ENCODE peak calls at places on chromosomes 5 and 9, in nine cellular contexts. Z is MM.1S, T is cardiac muscle cell, W is right atrium auricular region, S is NB4, E is GM13976, F is lower leg skin, B is sigmoid colon, A is PC-9. U is an unnamed sample.

GRCh38 chr5:26894719-26895263 is 143.6 kb downstream of the CDH9 start:
- DNase-seq in F (no peak), Z (no peak), T (peak), B (no peak), E (no peak), W (no peak), S (no peak), A (no peak), U (no peak)

GRCh38 chr5:172407241-172407691 is 47.1 kb downstream of the SH3PXD2B start:
- DNase-seq in A (no peak), T (peak), B (peak), F (no peak), Z (no peak), S (no peak), E (no peak), W (no peak), U (no peak)

GRCh38 chr9:93301911-93302525 is 118.1 kb downstream of the WNK2 start:
- DNase-seq in B (peak), F (peak), Z (no peak), A (no peak), W (no peak), S (peak), T (no peak), E (peak), U (no peak)

GRCh38 chr9:18075253-18075977 is 398.5 kb upstream of the ADAMTSL1 start:
- DNase-seq in A (no peak), E (no peak), Z (no peak), S (no peak), F (no peak), T (no peak), W (no peak), B (no peak), U (no peak)

GRCh38 chr5:105956456-105957177 is 1714.1 kb downstream of the EFNA5 start:
- DNase-seq in B (no peak), T (peak), F (no peak), E (no peak), S (peak), A (no peak), Z (no peak), W (no peak), U (no peak)

GRCh38 chr9:123356851-123357747 is 1.1 kb downstream of the CRB2 start:
- DNase-seq in E (no peak), B (no peak), S (no peak), F (no peak), T (no peak), A (no peak), W (no peak), Z (no peak), U (no peak)

GRCh38 chr9:95854386-95855015 is 21.0 kb upstream of the ERCC6L2 start:
- DNase-seq in T (peak), S (no peak), Z (no peak), W (no peak), F (no peak), A (peak), E (no peak), B (no peak), U (no peak)

GRCh38 chr5:74186351-74187315 is 453.9 kb downstream of the ENC1 start:
- DNase-seq in F (no peak), W (no peak), E (no peak), A (no peak), Z (no peak), B (no peak), T (no peak), S (no peak), U (no peak)

GRCh38 chr5:76325876-76326491 is 77.1 kb upstream of the IQGAP2 start:
- DNase-seq in B (no peak), A (no peak), W (no peak), E (no peak), F (no peak), S (no peak), T (no peak), Z (peak), U (no peak)

GRCh38 chr9:87601175-87601574 is 103.5 kb downstream of the DAPK1 start:
- DNase-seq in W (no peak), Z (no peak), E (no peak), F (no peak), T (no peak), S (peak), B (peak), A (peak), U (peak)

GRCh38 chr9:129338701-129339445 is 160.8 kb upstream of the IER5L start:
- DNase-seq in A (no peak), F (no peak), S (no peak), E (no peak), B (no peak), Z (no peak), W (no peak), T (peak), U (no peak)

GRCh38 chr5:173245319-173246134 is 10.5 kb upstream of the NKX2-5 start:
- DNase-seq in S (no peak), W (no peak), E (peak), T (no peak), A (no peak), B (no peak), F (no peak), Z (no peak), U (no peak)

GRCh38 chr9:94861589-94862241 is 135.2 kb downstream of the AOPEP start:
- DNase-seq in W (no peak), S (peak), Z (peak), F (no peak), T (peak), A (peak), B (no peak), E (no peak), U (no peak)

GRCh38 chr9:135447126-135447525 is 32.5 kb upstream of the PPP1R26 start:
- DNase-seq in Z (no peak), T (no peak), S (no peak), A (no peak), B (no peak), W (no peak), F (no peak), E (no peak), U (no peak)

GRCh38 chr5:56490971-56491468 is 257.9 kb upstream of the ANKRD55 start:
- DNase-seq in E (no peak), Z (no peak), S (peak), W (no peak), A (peak), B (no peak), T (peak), F (no peak), U (no peak)

GRCh38 chr5:14685757-14686156 is 21.2 kb downstream of the OTULIN start:
- DNase-seq in S (peak), Z (peak), T (peak), E (peak), W (no peak), B (no peak), A (peak), F (no peak), U (no peak)

GRCh38 chr5:143229426-143229895 is 174.0 kb downstream of the NR3C1 start:
- DNase-seq in B (peak), F (peak), W (no peak), A (no peak), E (no peak), S (peak), Z (peak), T (no peak), U (no peak)

GRCh38 chr5:120788481-120788880 is 324.4 kb downstream of the PRR16 start:
- DNase-seq in B (no peak), Z (no peak), T (no peak), A (no peak), W (no peak), F (no peak), S (no peak), E (no peak), U (no peak)

GRCh38 chr5:174581483-174581882 is 142.9 kb upstream of the MSX2 start:
- DNase-seq in T (peak), B (no peak), Z (no peak), F (no peak), S (peak), A (no peak), W (no peak), E (no peak), U (no peak)

GRCh38 chr9:119736478-119737454 is 367.5 kb upstream of the BRINP1 start:
- DNase-seq in T (no peak), Z (no peak), S (no peak), W (no peak), F (no peak), B (no peak), E (peak), A (no peak), U (no peak)

GRCh38 chr9:80501635-80502034 is 929.9 kb downstream of the TLE4 start:
- DNase-seq in F (no peak), Z (no peak), B (no peak), A (no peak), E (no peak), T (peak), S (no peak), W (no peak), U (no peak)

GRCh38 chr9:80496901-80497565 is 925.3 kb downstream of the TLE4 start:
- DNase-seq in F (no peak), E (no peak), Z (no peak), S (no peak), W (no peak), B (no peak), T (no peak), A (no peak), U (no peak)

GRCh38 chr9:80498165-80498564 is 926.4 kb downstream of the TLE4 start:
- DNase-seq in E (no peak), T (no peak), S (no peak), F (no peak), Z (no peak), A (no peak), W (no peak), B (no peak), U (no peak)

GRCh38 chr9:80503692-80504400 is 932.1 kb downstream of the TLE4 start:
- DNase-seq in S (no peak), W (no peak), B (no peak), Z (no peak), E (no peak), T (peak), A (no peak), F (no peak), U (no peak)

DNA sequence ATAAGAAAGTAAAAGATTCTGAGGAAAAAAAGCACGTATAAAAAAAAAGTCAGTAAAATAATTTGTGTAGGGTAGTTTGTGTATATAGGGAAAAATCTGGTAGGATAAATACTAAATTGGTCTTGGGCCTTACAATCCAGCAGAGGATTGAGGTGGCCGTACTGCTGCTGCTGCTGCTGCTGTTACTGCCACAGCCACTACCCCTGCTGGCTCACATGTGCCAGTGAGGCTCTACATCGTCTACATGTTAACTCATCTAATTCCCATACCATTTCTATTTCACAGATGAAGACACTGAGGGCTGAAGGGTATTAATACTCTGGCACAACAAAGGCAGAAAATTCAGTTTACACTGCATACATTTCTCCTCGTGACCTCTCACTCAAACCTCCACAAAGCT is 928.5 kb downstream of the TLE4 start:
- DNase-seq in A (no peak), T (no peak), B (no peak), Z (no peak), E (no peak), F (no peak), S (no peak), W (no peak), U (no peak)
- TF ChIP-seq CTCF in A (no peak), T (no peak), B (no peak), Z (no peak), E (no peak), F (no peak), S (no peak), W (no peak), U (no peak)

GRCh38 chr5:16585028-16585667 is 31.6 kb downstream of the RETREG1 start:
- DNase-seq in E (no peak), A (no peak), B (no peak), T (no peak), F (no peak), Z (no peak), S (no peak), W (peak), U (no peak)
- TF ChIP-seq CTCF in E (peak), A (peak), B (peak), T (peak), F (no peak), Z (peak), S (peak), W (peak), U (peak)

DNA sequence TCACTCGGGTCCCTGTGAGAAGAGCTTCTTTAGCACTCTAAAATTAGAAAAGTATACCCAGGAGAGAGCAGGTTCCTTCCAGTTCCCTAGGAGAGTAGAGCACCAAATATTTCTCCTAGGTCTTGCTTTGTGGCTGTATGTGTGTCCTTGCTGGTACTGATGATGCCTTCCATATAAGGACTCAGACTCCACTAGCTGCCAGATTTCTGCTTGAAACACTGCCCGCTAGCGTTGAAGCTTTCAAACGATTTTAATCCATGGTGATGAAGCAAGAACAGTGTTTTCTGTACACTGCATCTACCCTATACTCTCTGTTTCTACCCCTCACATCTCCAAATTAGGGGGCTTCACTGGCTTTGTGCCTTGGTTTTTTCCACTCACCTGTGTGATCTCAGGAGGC is 2.4 kb upstream of the SMC2 start:
- DNase-seq in B (peak), E (peak), S (peak), A (no peak), F (no peak), W (peak), Z (no peak), T (peak), U (peak)
- TF ChIP-seq CTCF in B (no peak), E (peak), S (no peak), A (no peak), F (no peak), W (peak), Z (no peak), T (peak), U (peak)

DNA sequence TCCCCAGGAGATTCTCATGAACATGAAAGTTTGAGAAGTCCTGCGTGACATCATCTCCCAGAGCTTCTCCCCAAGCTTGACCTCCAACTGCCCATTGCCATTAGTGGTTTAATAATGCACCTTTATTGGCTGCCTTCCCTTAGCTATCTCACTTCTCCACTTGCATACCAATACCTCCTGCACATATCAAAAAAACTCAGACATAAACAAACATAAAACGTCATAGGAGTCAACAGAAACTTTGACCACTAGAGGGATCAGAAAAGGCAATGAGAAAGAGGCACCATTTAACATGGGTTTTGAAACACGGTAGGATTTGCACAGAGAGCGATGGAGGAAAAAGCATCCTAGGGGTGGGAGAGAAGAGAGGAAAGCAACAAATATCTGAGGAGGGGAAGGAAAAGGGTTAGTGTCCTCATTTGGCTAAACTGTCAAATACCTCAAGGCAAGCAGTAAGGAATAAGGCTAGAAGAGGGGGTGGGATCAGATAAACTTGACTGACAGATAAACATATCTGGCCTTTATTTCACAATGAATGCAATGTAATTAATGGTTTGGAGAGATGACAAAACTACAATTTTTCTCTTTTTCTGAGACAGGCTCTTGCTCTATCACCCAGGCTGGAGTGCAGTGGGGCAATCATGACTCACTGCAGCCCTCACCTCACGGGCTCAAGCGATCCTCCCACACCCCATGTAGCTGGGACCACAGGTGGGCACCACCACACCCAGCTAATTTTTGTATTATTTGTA is 27.0 kb downstream of the GNAQ start:
- DNase-seq in B (no peak), Z (no peak), W (no peak), T (peak), F (no peak), A (peak), S (peak), E (no peak), U (no peak)
- TF ChIP-seq CTCF in B (no peak), Z (peak), W (no peak), T (peak), F (no peak), A (peak), S (peak), E (no peak), U (peak)

GRCh38 chr5:133316346-133317343 is 264.8 kb downstream of the HSPA4 start:
- DNase-seq in F (no peak), T (no peak), B (no peak), Z (no peak), S (peak), A (no peak), E (no peak), W (no peak), U (no peak)
- TF ChIP-seq CTCF in F (no peak), T (no peak), B (no peak), Z (no peak), S (peak), A (no peak), E (no peak), W (no peak), U (no peak)

GRCh38 chr9:115016369-115016768 is 86.0 kb upstream of the TNFSF8 start:
- DNase-seq in W (no peak), T (no peak), F (no peak), A (no peak), B (no peak), S (no peak), E (no peak), Z (no peak), U (no peak)
- TF ChIP-seq CTCF in W (no peak), T (no peak), F (no peak), A (no peak), B (no peak), S (no peak), E (no peak), Z (no peak), U (no peak)

GRCh38 chr5:28896949-28897348 is 1858.6 kb upstream of the CDH9 start:
- DNase-seq in F (no peak), A (no peak), Z (no peak), E (no peak), T (peak), S (no peak), B (no peak), W (no peak), U (no peak)
- TF ChIP-seq CTCF in F (no peak), A (peak), Z (no peak), E (no peak), T (no peak), S (no peak), B (no peak), W (no peak), U (no peak)

DNA sequence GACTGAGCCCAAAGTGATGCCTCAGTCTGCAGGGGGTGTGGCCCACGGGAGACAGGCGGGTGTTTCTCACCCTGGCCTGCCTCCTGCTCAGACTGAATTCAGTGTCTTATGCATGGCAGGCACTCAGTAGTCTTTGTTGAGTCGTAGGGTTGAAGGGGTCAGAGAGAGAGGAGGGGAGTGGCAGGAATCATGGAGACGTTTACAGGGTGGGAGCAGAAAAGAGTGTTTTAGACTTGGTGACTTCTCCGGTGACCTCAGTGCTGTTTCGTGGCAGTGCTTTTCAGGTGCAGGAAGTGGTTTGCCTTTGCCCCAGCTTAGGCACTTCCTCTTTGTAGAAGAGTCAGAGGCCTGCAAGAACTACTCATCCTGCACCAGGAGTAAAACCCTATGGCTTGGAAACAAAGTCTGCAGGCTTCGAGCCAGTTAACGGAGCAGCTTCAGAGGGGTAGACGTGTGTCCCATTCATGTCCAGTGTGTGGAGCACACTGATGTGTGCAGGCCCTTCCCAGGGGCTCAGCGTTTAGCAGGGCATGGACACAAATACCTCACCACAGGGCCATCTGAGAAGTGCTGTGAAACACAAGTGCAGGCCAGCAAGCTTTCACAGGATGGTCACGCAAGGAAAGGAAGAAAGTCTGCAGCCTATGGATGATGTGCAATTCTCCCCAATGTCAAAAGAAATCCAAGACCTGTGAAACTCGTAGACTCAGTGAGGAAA is 24.5 kb upstream of the SEMA4D start:
- DNase-seq in A (no peak), F (no peak), S (peak), E (peak), Z (peak), W (no peak), B (no peak), T (no peak), U (peak)
- TF ChIP-seq CTCF in A (no peak), F (no peak), S (no peak), E (no peak), Z (no peak), W (no peak), B (no peak), T (no peak), U (no peak)